ENCODE peak calls at places on chromosomes 3 and 15, in four cellular contexts. E, H, I and O are unnamed samples.

GRCh38 chr3:156535162-156535627 is 19.7 kb downstream of the SSR3 start:
- DNase-seq in E (peak; percentile 100), H (peak; percentile 35), I (peak; percentile 56), O (peak; percentile 97)

GRCh38 chr3:190807719-190808375 is 54.6 kb downstream of the GMNC start:
- DNase-seq in E (no peak), H (no peak), I (no peak), O (no peak)

GRCh38 chr15:56739474-56739873 is 6.2 kb upstream of the ZNF280D start:
- DNase-seq in E (no peak), H (no peak), I (no peak), O (no peak)

GRCh38 chr3:144085964-144086363 is 114.3 kb downstream of the DIPK2A start:
- DNase-seq in E (peak; percentile 59), H (no peak), I (no peak), O (no peak)

GRCh38 chr3:194336601-194337355 is 14.3 kb downstream of the CPN2 start:
- DNase-seq in E (no peak), H (no peak), I (no peak), O (no peak)

GRCh38 chr3:57582470-57583168 is 14.5 kb downstream of the ARF4 start:
- DNase-seq in E (no peak), H (no peak), I (peak; percentile 24), O (no peak)

GRCh38 chr15:30953731-30954378 is 37.6 kb downstream of the MTMR10 start:
- DNase-seq in E (peak; percentile 83), H (no peak), I (peak; percentile 71), O (peak; percentile 69)

GRCh38 chr15:90680371-90680935 is 36.7 kb upstream of the BLM start:
- DNase-seq in E (peak; percentile 95), H (peak; percentile 31), I (no peak), O (peak; percentile 89)

GRCh38 chr15:69887018-69887417 is 210.7 kb downstream of the TLE3 start:
- DNase-seq in E (no peak), H (no peak), I (no peak), O (no peak)

GRCh38 chr3:25423780-25424179 is 4.3 kb upstream of the RARB start:
- DNase-seq in E (peak; percentile 88), H (no peak), I (no peak), O (no peak)

GRCh38 chr3:194137314-194138097 is 1.6 kb downstream of the HES1 start:
- DNase-seq in E (peak; percentile 61), H (peak; percentile 35), I (no peak), O (no peak)

GRCh38 chr3:78912687-78913086 is 855.1 kb downstream of the ROBO1 start:
- DNase-seq in E (no peak), H (no peak), I (no peak), O (no peak)

GRCh38 chr15:67105065-67105951 is 39.9 kb downstream of the SMAD3 start:
- DNase-seq in E (peak; percentile 98), H (no peak), I (peak; percentile 90), O (peak; percentile 97)

GRCh38 chr15:75143738-75144334 is 57.8 kb upstream of the C15orf39 start:
- DNase-seq in E (no peak), H (no peak), I (no peak), O (no peak)

GRCh38 chr3:195250473-195251251 is 20.3 kb downstream of the XXYLT1 start:
- DNase-seq in E (peak; percentile 38), H (no peak), I (no peak), O (no peak)

GRCh38 chr3:38960953-38961622 is 90.7 kb downstream of the SCN11A start:
- DNase-seq in E (peak; percentile 35), H (no peak), I (peak; percentile 58), O (no peak)

GRCh38 chr3:31379598-31379997 is 153.1 kb upstream of the STT3B start:
- DNase-seq in E (no peak), H (no peak), I (no peak), O (no peak)

GRCh38 chr3:31371464-31371863 is 161.3 kb upstream of the STT3B start:
- DNase-seq in E (no peak), H (no peak), I (no peak), O (no peak)

GRCh38 chr3:31382856-31383255 is 149.9 kb upstream of the STT3B start:
- DNase-seq in E (no peak), H (no peak), I (no peak), O (no peak)

GRCh38 chr3:31378226-31378625 is 154.5 kb upstream of the STT3B start:
- DNase-seq in E (no peak), H (no peak), I (no peak), O (no peak)

DNA sequence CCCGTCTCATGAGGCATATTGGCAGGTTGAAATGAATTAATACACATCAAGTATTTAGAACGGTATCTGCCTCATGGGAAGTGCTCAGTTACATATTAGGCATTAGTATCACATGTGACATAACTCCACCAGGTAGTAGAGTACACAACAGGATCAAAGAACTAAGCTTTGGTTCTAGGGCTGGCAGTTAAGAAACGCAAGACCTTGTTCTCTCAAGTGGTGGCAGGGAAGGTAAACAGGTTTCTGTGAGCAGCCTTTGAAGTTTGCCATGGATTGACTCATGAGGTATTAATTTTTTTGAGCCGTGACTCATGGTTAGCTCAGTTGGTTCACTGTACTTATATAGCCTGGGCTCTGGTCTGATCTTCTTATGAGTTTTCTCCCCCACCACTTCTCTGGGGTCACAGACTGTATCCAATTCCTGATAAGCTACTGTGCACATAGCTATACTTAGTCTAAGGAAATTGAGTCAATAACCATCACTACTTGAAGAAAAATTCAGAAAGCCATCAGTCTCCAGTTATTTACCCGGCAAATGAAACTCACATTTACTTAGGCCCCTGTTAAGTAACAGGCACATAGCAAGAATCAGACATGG is 155.6 kb upstream of the STT3B start:
- DNase-seq in E (peak; percentile 88), H (no peak), I (peak; percentile 95), O (no peak)
- TF ChIP-seq CTCF in E (no peak), H (no peak), I (no peak), O (no peak)

GRCh38 chr3:12898980-12899755 is 57.8 kb upstream of the RPL32 start:
- DNase-seq in E (no peak), H (no peak), I (no peak), O (no peak)
- H3K4me3 ChIP-seq in E (no peak overlapping the region), H (no peak overlapping the region), I (no peak overlapping the region), O (no peak overlapping the region)

DNA sequence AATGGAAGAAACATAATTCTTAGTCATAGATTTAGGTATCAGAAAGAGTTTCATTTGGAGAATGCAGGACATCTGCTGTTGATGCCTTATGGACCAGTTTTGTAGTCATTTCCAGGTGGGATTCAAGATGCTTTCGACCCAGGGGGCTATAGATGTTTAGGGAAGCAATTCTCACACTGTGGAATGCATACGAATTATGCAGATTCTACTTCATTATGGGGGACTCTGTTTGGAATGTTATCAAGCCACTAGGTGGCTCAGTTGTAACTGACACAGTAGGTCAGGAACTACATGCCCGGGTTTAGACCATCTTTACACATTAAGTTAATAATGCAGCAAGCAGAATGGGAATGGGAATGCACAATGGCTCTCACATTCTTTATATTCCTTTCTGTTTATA is 1359.8 kb downstream of the ZPLD1 start:
- DNase-seq in E (no peak), H (no peak), I (no peak), O (no peak)
- TF ChIP-seq CTCF in E (peak; percentile 23), H (no peak), I (peak; percentile 3), O (no peak)

DNA sequence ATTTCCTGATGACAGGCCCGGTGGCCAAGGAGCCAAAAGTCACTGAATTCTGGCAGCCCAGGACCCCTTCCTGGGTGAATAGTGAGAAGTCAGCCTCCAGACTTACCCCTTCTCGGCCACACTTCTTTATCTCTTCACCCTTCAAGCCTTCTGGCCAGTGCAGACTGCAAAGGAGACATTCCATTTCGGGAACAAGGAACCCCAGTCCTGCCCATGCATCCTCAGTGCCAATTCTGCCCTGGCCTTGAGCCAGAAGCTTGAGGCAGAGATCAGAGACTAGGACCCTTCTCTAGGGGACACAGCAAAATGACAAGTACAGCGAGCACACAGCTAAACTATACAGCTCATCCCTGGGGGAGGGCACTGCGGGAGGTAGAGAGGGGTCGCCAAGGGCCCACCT is 28.8 kb downstream of the GRAMD2A start:
- DNase-seq in E (no peak), H (no peak), I (no peak), O (no peak)
- H3K4me3 ChIP-seq in E (no peak overlapping the region), H (no peak overlapping the region), I (no peak overlapping the region), O (no peak overlapping the region)

GRCh38 chr3:44248152-44248551 is 6.5 kb downstream of the TOPAZ1 start:
- DNase-seq in E (peak; percentile 8), H (no peak), I (no peak), O (no peak)

GRCh38 chr3:44252332-44252731 is 10.6 kb downstream of the TOPAZ1 start:
- DNase-seq in E (no peak), H (no peak), I (no peak), O (no peak)
- TF ChIP-seq CTCF in E (no peak), H (no peak), I (no peak), O (no peak)